ENCODE peak calls at places on chromosomes 13 and 19, in five cellular contexts. One of them, this sample, is unnamed.

GRCh38 chr13:110380359-110381028 is 73.4 kb downstream of the COL4A2 start:
- DNase-seq in stimulated activated CD8-positive, alpha-beta memory T cell treated with anti-CD3 and anti-CD28 coated beads, Interleukin-2, amount 100 ng/mL, for 1 hour: no peak
- DNase-seq in GM13977: no peak
- DNase-seq in activated CD8-positive, alpha-beta T cell treated with anti-CD3 and anti-CD28 coated beads, Interleukin-2, amount 10 ng/mL, durations not matched to agents 7 days and 5 days: no peak
- DNase-seq in OCI-M1: no peak
- DNase-seq in this sample: no peak

GRCh38 chr19:39144487-39145071 is 19.0 kb downstream of the PAK4 start:
- DNase-seq in GM13977: no peak
- DNase-seq in stimulated activated CD8-positive, alpha-beta memory T cell treated with anti-CD3 and anti-CD28 coated beads, Interleukin-2, amount 100 ng/mL, for 1 hour: no peak
- DNase-seq in activated CD8-positive, alpha-beta T cell treated with anti-CD3 and anti-CD28 coated beads, Interleukin-2, amount 10 ng/mL, durations not matched to agents 7 days and 5 days: no peak
- DNase-seq in OCI-M1: no peak
- DNase-seq in this sample: no peak

GRCh38 chr13:45807520-45808099 is 43.9 kb downstream of the SIAH3 start:
- DNase-seq in activated CD8-positive, alpha-beta T cell treated with anti-CD3 and anti-CD28 coated beads, Interleukin-2, amount 10 ng/mL, durations not matched to agents 7 days and 5 days: peak; percentile 41
- DNase-seq in GM13977: peak; percentile 60
- DNase-seq in stimulated activated CD8-positive, alpha-beta memory T cell treated with anti-CD3 and anti-CD28 coated beads, Interleukin-2, amount 100 ng/mL, for 1 hour: no peak
- DNase-seq in OCI-M1: peak; percentile 77
- DNase-seq in this sample: no peak

GRCh38 chr19:10913716-10914340 is 14.6 kb downstream of the YIPF2 start:
- DNase-seq in activated CD8-positive, alpha-beta T cell treated with anti-CD3 and anti-CD28 coated beads, Interleukin-2, amount 10 ng/mL, durations not matched to agents 7 days and 5 days: no peak
- DNase-seq in OCI-M1: no peak
- DNase-seq in stimulated activated CD8-positive, alpha-beta memory T cell treated with anti-CD3 and anti-CD28 coated beads, Interleukin-2, amount 100 ng/mL, for 1 hour: no peak
- DNase-seq in GM13977: no peak
- DNase-seq in this sample: no peak

GRCh38 chr13:107258599-107259187 is 690.8 kb upstream of the ARGLU1 start:
- DNase-seq in stimulated activated CD8-positive, alpha-beta memory T cell treated with anti-CD3 and anti-CD28 coated beads, Interleukin-2, amount 100 ng/mL, for 1 hour: no peak
- DNase-seq in OCI-M1: no peak
- DNase-seq in activated CD8-positive, alpha-beta T cell treated with anti-CD3 and anti-CD28 coated beads, Interleukin-2, amount 10 ng/mL, durations not matched to agents 7 days and 5 days: no peak
- DNase-seq in GM13977: no peak
- DNase-seq in this sample: no peak

GRCh38 chr13:102870677-102871415 is 25.0 kb downstream of the ERCC5 start:
- DNase-seq in stimulated activated CD8-positive, alpha-beta memory T cell treated with anti-CD3 and anti-CD28 coated beads, Interleukin-2, amount 100 ng/mL, for 1 hour: peak; percentile 19
- DNase-seq in OCI-M1: peak; percentile 76
- DNase-seq in GM13977: peak; percentile 55
- DNase-seq in activated CD8-positive, alpha-beta T cell treated with anti-CD3 and anti-CD28 coated beads, Interleukin-2, amount 10 ng/mL, durations not matched to agents 7 days and 5 days: peak; percentile 65
- DNase-seq in this sample: peak; percentile 49

GRCh38 chr13:29961036-29961685 is 110.7 kb upstream of the UBL3 start:
- DNase-seq in OCI-M1: no peak
- DNase-seq in activated CD8-positive, alpha-beta T cell treated with anti-CD3 and anti-CD28 coated beads, Interleukin-2, amount 10 ng/mL, durations not matched to agents 7 days and 5 days: no peak
- DNase-seq in GM13977: no peak
- DNase-seq in stimulated activated CD8-positive, alpha-beta memory T cell treated with anti-CD3 and anti-CD28 coated beads, Interleukin-2, amount 100 ng/mL, for 1 hour: no peak
- DNase-seq in this sample: no peak

GRCh38 chr13:29160862-29161261 is 340.7 kb downstream of the MTUS2 start:
- DNase-seq in GM13977: no peak
- DNase-seq in OCI-M1: no peak
- DNase-seq in activated CD8-positive, alpha-beta T cell treated with anti-CD3 and anti-CD28 coated beads, Interleukin-2, amount 10 ng/mL, durations not matched to agents 7 days and 5 days: no peak
- DNase-seq in stimulated activated CD8-positive, alpha-beta memory T cell treated with anti-CD3 and anti-CD28 coated beads, Interleukin-2, amount 100 ng/mL, for 1 hour: no peak
- DNase-seq in this sample: peak; percentile 53

GRCh38 chr13:113625965-113626661 is 31.9 kb downstream of the ATP4B start:
- DNase-seq in stimulated activated CD8-positive, alpha-beta memory T cell treated with anti-CD3 and anti-CD28 coated beads, Interleukin-2, amount 100 ng/mL, for 1 hour: no peak
- DNase-seq in activated CD8-positive, alpha-beta T cell treated with anti-CD3 and anti-CD28 coated beads, Interleukin-2, amount 10 ng/mL, durations not matched to agents 7 days and 5 days: no peak
- DNase-seq in GM13977: no peak
- DNase-seq in OCI-M1: no peak
- DNase-seq in this sample: no peak

GRCh38 chr13:30421093-30422055 is 919 bp upstream of the UBE2L5 start:
- DNase-seq in activated CD8-positive, alpha-beta T cell treated with anti-CD3 and anti-CD28 coated beads, Interleukin-2, amount 10 ng/mL, durations not matched to agents 7 days and 5 days: peak; percentile 57
- DNase-seq in stimulated activated CD8-positive, alpha-beta memory T cell treated with anti-CD3 and anti-CD28 coated beads, Interleukin-2, amount 100 ng/mL, for 1 hour: peak; percentile 11
- DNase-seq in GM13977: peak; percentile 64
- DNase-seq in OCI-M1: peak; percentile 49
- DNase-seq in this sample: peak; percentile 74

GRCh38 chr19:33376423-33376822 is 2.9 kb downstream of the CEBPG start:
- DNase-seq in stimulated activated CD8-positive, alpha-beta memory T cell treated with anti-CD3 and anti-CD28 coated beads, Interleukin-2, amount 100 ng/mL, for 1 hour: no peak
- DNase-seq in OCI-M1: no peak
- DNase-seq in GM13977: no peak
- DNase-seq in activated CD8-positive, alpha-beta T cell treated with anti-CD3 and anti-CD28 coated beads, Interleukin-2, amount 10 ng/mL, durations not matched to agents 7 days and 5 days: no peak
- DNase-seq in this sample: no peak

GRCh38 chr19:40252395-40252794 is 25.9 kb upstream of the CCNP start:
- DNase-seq in GM13977: no peak
- DNase-seq in OCI-M1: no peak
- DNase-seq in stimulated activated CD8-positive, alpha-beta memory T cell treated with anti-CD3 and anti-CD28 coated beads, Interleukin-2, amount 100 ng/mL, for 1 hour: no peak
- DNase-seq in activated CD8-positive, alpha-beta T cell treated with anti-CD3 and anti-CD28 coated beads, Interleukin-2, amount 10 ng/mL, durations not matched to agents 7 days and 5 days: no peak
- DNase-seq in this sample: no peak

GRCh38 chr19:47573076-47574026 is at the start of gene ZNF541:
- DNase-seq in GM13977: no peak
- DNase-seq in OCI-M1: no peak
- DNase-seq in stimulated activated CD8-positive, alpha-beta memory T cell treated with anti-CD3 and anti-CD28 coated beads, Interleukin-2, amount 100 ng/mL, for 1 hour: peak; percentile 73
- DNase-seq in activated CD8-positive, alpha-beta T cell treated with anti-CD3 and anti-CD28 coated beads, Interleukin-2, amount 10 ng/mL, durations not matched to agents 7 days and 5 days: peak; percentile 74
- DNase-seq in this sample: no peak

GRCh38 chr19:46635920-46636761 is at the start of gene GNG8:
- DNase-seq in stimulated activated CD8-positive, alpha-beta memory T cell treated with anti-CD3 and anti-CD28 coated beads, Interleukin-2, amount 100 ng/mL, for 1 hour: no peak
- DNase-seq in OCI-M1: peak; percentile 64
- DNase-seq in GM13977: no peak
- DNase-seq in activated CD8-positive, alpha-beta T cell treated with anti-CD3 and anti-CD28 coated beads, Interleukin-2, amount 10 ng/mL, durations not matched to agents 7 days and 5 days: no peak
- DNase-seq in this sample: no peak

GRCh38 chr13:103282571-103283450 is 216.6 kb upstream of the SLC10A2 start:
- DNase-seq in GM13977: no peak
- DNase-seq in activated CD8-positive, alpha-beta T cell treated with anti-CD3 and anti-CD28 coated beads, Interleukin-2, amount 10 ng/mL, durations not matched to agents 7 days and 5 days: no peak
- DNase-seq in OCI-M1: no peak
- DNase-seq in stimulated activated CD8-positive, alpha-beta memory T cell treated with anti-CD3 and anti-CD28 coated beads, Interleukin-2, amount 100 ng/mL, for 1 hour: no peak
- DNase-seq in this sample: no peak

GRCh38 chr19:32397736-32398135 is 7.8 kb upstream of the DPY19L3 start:
- DNase-seq in OCI-M1: no peak
- DNase-seq in activated CD8-positive, alpha-beta T cell treated with anti-CD3 and anti-CD28 coated beads, Interleukin-2, amount 10 ng/mL, durations not matched to agents 7 days and 5 days: no peak
- DNase-seq in stimulated activated CD8-positive, alpha-beta memory T cell treated with anti-CD3 and anti-CD28 coated beads, Interleukin-2, amount 100 ng/mL, for 1 hour: no peak
- DNase-seq in GM13977: no peak
- DNase-seq in this sample: no peak

GRCh38 chr19:34468400-34468799 is 13.2 kb upstream of the WTIP start:
- DNase-seq in stimulated activated CD8-positive, alpha-beta memory T cell treated with anti-CD3 and anti-CD28 coated beads, Interleukin-2, amount 100 ng/mL, for 1 hour: no peak
- DNase-seq in GM13977: no peak
- DNase-seq in OCI-M1: no peak
- DNase-seq in activated CD8-positive, alpha-beta T cell treated with anti-CD3 and anti-CD28 coated beads, Interleukin-2, amount 10 ng/mL, durations not matched to agents 7 days and 5 days: no peak
- DNase-seq in this sample: no peak

GRCh38 chr13:106650690-106651205 is 82.8 kb upstream of the ARGLU1 start:
- DNase-seq in GM13977: no peak
- DNase-seq in stimulated activated CD8-positive, alpha-beta memory T cell treated with anti-CD3 and anti-CD28 coated beads, Interleukin-2, amount 100 ng/mL, for 1 hour: no peak
- DNase-seq in activated CD8-positive, alpha-beta T cell treated with anti-CD3 and anti-CD28 coated beads, Interleukin-2, amount 10 ng/mL, durations not matched to agents 7 days and 5 days: no peak
- DNase-seq in OCI-M1: no peak
- DNase-seq in this sample: no peak

GRCh38 chr19:38303517-38304351 is at the start of gene C19orf33:
- DNase-seq in OCI-M1: no peak
- DNase-seq in activated CD8-positive, alpha-beta T cell treated with anti-CD3 and anti-CD28 coated beads, Interleukin-2, amount 10 ng/mL, durations not matched to agents 7 days and 5 days: no peak
- DNase-seq in stimulated activated CD8-positive, alpha-beta memory T cell treated with anti-CD3 and anti-CD28 coated beads, Interleukin-2, amount 100 ng/mL, for 1 hour: no peak
- DNase-seq in GM13977: no peak
- DNase-seq in this sample: no peak

GRCh38 chr13:27821566-27821965 is 29.3 kb downstream of the GSX1 start:
- DNase-seq in OCI-M1: no peak
- DNase-seq in activated CD8-positive, alpha-beta T cell treated with anti-CD3 and anti-CD28 coated beads, Interleukin-2, amount 10 ng/mL, durations not matched to agents 7 days and 5 days: no peak
- DNase-seq in stimulated activated CD8-positive, alpha-beta memory T cell treated with anti-CD3 and anti-CD28 coated beads, Interleukin-2, amount 100 ng/mL, for 1 hour: no peak
- DNase-seq in GM13977: no peak
- DNase-seq in this sample: no peak

GRCh38 chr19:3366104-3366760 is at the start of gene NFIC:
- DNase-seq in stimulated activated CD8-positive, alpha-beta memory T cell treated with anti-CD3 and anti-CD28 coated beads, Interleukin-2, amount 100 ng/mL, for 1 hour: no peak
- DNase-seq in OCI-M1: peak; percentile 76
- DNase-seq in GM13977: peak; percentile 84
- DNase-seq in activated CD8-positive, alpha-beta T cell treated with anti-CD3 and anti-CD28 coated beads, Interleukin-2, amount 10 ng/mL, durations not matched to agents 7 days and 5 days: peak; percentile 38
- DNase-seq in this sample: peak; percentile 77

GRCh38 chr19:18173054-18173571 is 500 bp upstream of the IFI30 start:
- DNase-seq in GM13977: no peak
- DNase-seq in stimulated activated CD8-positive, alpha-beta memory T cell treated with anti-CD3 and anti-CD28 coated beads, Interleukin-2, amount 100 ng/mL, for 1 hour: no peak
- DNase-seq in activated CD8-positive, alpha-beta T cell treated with anti-CD3 and anti-CD28 coated beads, Interleukin-2, amount 10 ng/mL, durations not matched to agents 7 days and 5 days: no peak
- DNase-seq in OCI-M1: peak; percentile 66
- DNase-seq in this sample: no peak

GRCh38 chr13:84445776-84446175 is 563.5 kb upstream of the SLITRK1 start:
- DNase-seq in OCI-M1: no peak
- DNase-seq in activated CD8-positive, alpha-beta T cell treated with anti-CD3 and anti-CD28 coated beads, Interleukin-2, amount 10 ng/mL, durations not matched to agents 7 days and 5 days: no peak
- DNase-seq in GM13977: no peak
- DNase-seq in stimulated activated CD8-positive, alpha-beta memory T cell treated with anti-CD3 and anti-CD28 coated beads, Interleukin-2, amount 100 ng/mL, for 1 hour: no peak
- DNase-seq in this sample: no peak

GRCh38 chr19:12669272-12670158 is 2.9 kb downstream of the WDR83 start:
- DNase-seq in stimulated activated CD8-positive, alpha-beta memory T cell treated with anti-CD3 and anti-CD28 coated beads, Interleukin-2, amount 100 ng/mL, for 1 hour: peak; percentile 58
- DNase-seq in GM13977: peak; percentile 84
- DNase-seq in OCI-M1: peak; percentile 78
- DNase-seq in activated CD8-positive, alpha-beta T cell treated with anti-CD3 and anti-CD28 coated beads, Interleukin-2, amount 10 ng/mL, durations not matched to agents 7 days and 5 days: peak; percentile 82
- DNase-seq in this sample: peak; percentile 77

GRCh38 chr13:105969761-105970160 is 565.7 kb downstream of the EFNB2 start:
- DNase-seq in GM13977: no peak
- DNase-seq in OCI-M1: no peak
- DNase-seq in activated CD8-positive, alpha-beta T cell treated with anti-CD3 and anti-CD28 coated beads, Interleukin-2, amount 10 ng/mL, durations not matched to agents 7 days and 5 days: no peak
- DNase-seq in stimulated activated CD8-positive, alpha-beta memory T cell treated with anti-CD3 and anti-CD28 coated beads, Interleukin-2, amount 100 ng/mL, for 1 hour: no peak
- DNase-seq in this sample: no peak

GRCh38 chr13:114248011-114248410 is 13.3 kb downstream of the CDC16 start:
- DNase-seq in GM13977: no peak
- DNase-seq in activated CD8-positive, alpha-beta T cell treated with anti-CD3 and anti-CD28 coated beads, Interleukin-2, amount 10 ng/mL, durations not matched to agents 7 days and 5 days: no peak
- DNase-seq in OCI-M1: no peak
- DNase-seq in stimulated activated CD8-positive, alpha-beta memory T cell treated with anti-CD3 and anti-CD28 coated beads, Interleukin-2, amount 100 ng/mL, for 1 hour: no peak
- DNase-seq in this sample: no peak

GRCh38 chr19:47697863-47698609 is 15.2 kb upstream of the EHD2 start:
- DNase-seq in stimulated activated CD8-positive, alpha-beta memory T cell treated with anti-CD3 and anti-CD28 coated beads, Interleukin-2, amount 100 ng/mL, for 1 hour: peak; percentile 22
- DNase-seq in OCI-M1: peak; percentile 93
- DNase-seq in GM13977: peak; percentile 85
- DNase-seq in activated CD8-positive, alpha-beta T cell treated with anti-CD3 and anti-CD28 coated beads, Interleukin-2, amount 10 ng/mL, durations not matched to agents 7 days and 5 days: peak; percentile 65
- DNase-seq in this sample: peak; percentile 60

GRCh38 chr13:94556646-94557045 is 39.3 kb downstream of the TGDS start:
- DNase-seq in stimulated activated CD8-positive, alpha-beta memory T cell treated with anti-CD3 and anti-CD28 coated beads, Interleukin-2, amount 100 ng/mL, for 1 hour: no peak
- DNase-seq in OCI-M1: no peak
- DNase-seq in activated CD8-positive, alpha-beta T cell treated with anti-CD3 and anti-CD28 coated beads, Interleukin-2, amount 10 ng/mL, durations not matched to agents 7 days and 5 days: no peak
- DNase-seq in GM13977: no peak
- DNase-seq in this sample: no peak

GRCh38 chr19:41530761-41531301 is 45.1 kb upstream of the CEACAM21 start:
- DNase-seq in activated CD8-positive, alpha-beta T cell treated with anti-CD3 and anti-CD28 coated beads, Interleukin-2, amount 10 ng/mL, durations not matched to agents 7 days and 5 days: no peak
- DNase-seq in GM13977: no peak
- DNase-seq in stimulated activated CD8-positive, alpha-beta memory T cell treated with anti-CD3 and anti-CD28 coated beads, Interleukin-2, amount 100 ng/mL, for 1 hour: no peak
- DNase-seq in OCI-M1: peak; percentile 47
- DNase-seq in this sample: no peak

GRCh38 chr19:13770013-13770635 is 4.1 kb upstream of the C19orf53 start:
- DNase-seq in stimulated activated CD8-positive, alpha-beta memory T cell treated with anti-CD3 and anti-CD28 coated beads, Interleukin-2, amount 100 ng/mL, for 1 hour: no peak
- DNase-seq in activated CD8-positive, alpha-beta T cell treated with anti-CD3 and anti-CD28 coated beads, Interleukin-2, amount 10 ng/mL, durations not matched to agents 7 days and 5 days: no peak
- DNase-seq in OCI-M1: no peak
- DNase-seq in GM13977: no peak
- DNase-seq in this sample: no peak

This sample was measured in DND-41.